ENCODE peak calls at places on chromosome 10, in nine cellular contexts. One of them, this sample, is unnamed.

GRCh38 chr10:119209736-119210355 is 2.5 kb downstream of the GRK5 start:
- DNase-seq in GM12865: no peak
- DNase-seq in endothelial cell: no peak
- DNase-seq in pancreas: no peak
- DNase-seq in neural crest cell: no peak
- DNase-seq in GM06990: no peak
- DNase-seq in IMR-90: peak; percentile 37
- DNase-seq in MCF 10A: no peak
- DNase-seq in ascending aorta: no peak
- DNase-seq in this sample: no peak

GRCh38 chr10:131750171-131750895 is 150.5 kb upstream of the PPP2R2D start:
- DNase-seq in GM12865: no peak
- DNase-seq in endothelial cell: no peak
- DNase-seq in pancreas: no peak
- DNase-seq in neural crest cell: no peak
- DNase-seq in GM06990: no peak
- DNase-seq in IMR-90: no peak
- DNase-seq in MCF 10A: no peak
- DNase-seq in ascending aorta: no peak
- DNase-seq in this sample: no peak

GRCh38 chr10:89773081-89773480 is 71.7 kb downstream of the KIF20B start:
- DNase-seq in GM12865: no peak
- DNase-seq in endothelial cell: no peak
- DNase-seq in pancreas: no peak
- DNase-seq in neural crest cell: no peak
- DNase-seq in GM06990: no peak
- DNase-seq in IMR-90: peak; percentile 35
- DNase-seq in MCF 10A: no peak
- DNase-seq in ascending aorta: no peak
- DNase-seq in this sample: no peak

GRCh38 chr10:78846071-78846470 is 222.7 kb upstream of the ZMIZ1 start:
- DNase-seq in GM12865: no peak
- DNase-seq in endothelial cell: no peak
- DNase-seq in pancreas: no peak
- DNase-seq in neural crest cell: no peak
- DNase-seq in GM06990: no peak
- DNase-seq in IMR-90: no peak
- DNase-seq in MCF 10A: no peak
- DNase-seq in ascending aorta: no peak
- DNase-seq in this sample: no peak

GRCh38 chr10:46520941-46521340 is 35.5 kb downstream of the GPRIN2 start:
- DNase-seq in GM12865: no peak
- DNase-seq in endothelial cell: no peak
- DNase-seq in pancreas: no peak
- DNase-seq in neural crest cell: no peak
- DNase-seq in GM06990: no peak
- DNase-seq in IMR-90: peak; percentile 62
- DNase-seq in MCF 10A: peak; percentile 94
- DNase-seq in ascending aorta: peak; percentile 61
- DNase-seq in this sample: peak; percentile 72

GRCh38 chr10:123134058-123134914 is 1.5 kb upstream of the HMX3 start:
- DNase-seq in GM12865: no peak
- DNase-seq in endothelial cell: no peak
- DNase-seq in pancreas: no peak
- DNase-seq in neural crest cell: no peak
- DNase-seq in GM06990: no peak
- DNase-seq in IMR-90: no peak
- DNase-seq in MCF 10A: no peak
- DNase-seq in ascending aorta: no peak
- DNase-seq in this sample: no peak

GRCh38 chr10:116694253-116694926 is 48.0 kb downstream of the HSPA12A start:
- DNase-seq in GM12865: no peak
- DNase-seq in endothelial cell: no peak
- DNase-seq in pancreas: no peak
- DNase-seq in neural crest cell: no peak
- DNase-seq in GM06990: no peak
- DNase-seq in IMR-90: peak; percentile 11
- DNase-seq in MCF 10A: no peak
- DNase-seq in ascending aorta: no peak
- DNase-seq in this sample: no peak

GRCh38 chr10:6071181-6072175 is 9.3 kb upstream of the IL2RA start:
- DNase-seq in GM12865: no peak
- DNase-seq in endothelial cell: no peak
- DNase-seq in pancreas: no peak
- DNase-seq in neural crest cell: no peak
- DNase-seq in GM06990: no peak
- DNase-seq in IMR-90: no peak
- DNase-seq in MCF 10A: no peak
- DNase-seq in ascending aorta: no peak
- DNase-seq in this sample: no peak

GRCh38 chr10:89904755-89905154 is 203.4 kb downstream of the KIF20B start:
- DNase-seq in GM12865: no peak
- DNase-seq in endothelial cell: no peak
- DNase-seq in pancreas: no peak
- DNase-seq in neural crest cell: no peak
- DNase-seq in GM06990: no peak
- DNase-seq in IMR-90: no peak
- DNase-seq in MCF 10A: no peak
- DNase-seq in ascending aorta: no peak
- DNase-seq in this sample: peak; percentile 8

GRCh38 chr10:132725202-132725601 is 60.7 kb downstream of the NKX6-2 start:
- DNase-seq in GM12865: no peak
- DNase-seq in endothelial cell: no peak
- DNase-seq in pancreas: no peak
- DNase-seq in neural crest cell: no peak
- DNase-seq in GM06990: no peak
- DNase-seq in IMR-90: no peak
- DNase-seq in MCF 10A: no peak
- DNase-seq in ascending aorta: no peak
- DNase-seq in this sample: no peak

GRCh38 chr10:86613096-86613495 is 41.3 kb upstream of the OPN4 start:
- DNase-seq in GM12865: no peak
- DNase-seq in endothelial cell: no peak
- DNase-seq in pancreas: no peak
- DNase-seq in neural crest cell: no peak
- DNase-seq in GM06990: no peak
- DNase-seq in IMR-90: no peak
- DNase-seq in MCF 10A: no peak
- DNase-seq in ascending aorta: peak; percentile 16
- DNase-seq in this sample: no peak

GRCh38 chr10:44960482-44961230 is 1.1 kb downstream of the RASSF4 start:
- DNase-seq in GM12865: no peak
- DNase-seq in endothelial cell: no peak
- DNase-seq in pancreas: no peak
- DNase-seq in neural crest cell: no peak
- DNase-seq in GM06990: no peak
- DNase-seq in IMR-90: no peak
- DNase-seq in MCF 10A: no peak
- DNase-seq in ascending aorta: no peak
- DNase-seq in this sample: no peak

GRCh38 chr10:89744021-89744420 is 42.6 kb downstream of the KIF20B start:
- DNase-seq in GM12865: no peak
- DNase-seq in endothelial cell: no peak
- DNase-seq in pancreas: no peak
- DNase-seq in neural crest cell: no peak
- DNase-seq in GM06990: no peak
- DNase-seq in IMR-90: peak; percentile 55
- DNase-seq in MCF 10A: no peak
- DNase-seq in ascending aorta: no peak
- DNase-seq in this sample: no peak

GRCh38 chr10:71889388-71889987 is 38.4 kb upstream of the PSAP start:
- DNase-seq in GM12865: peak; percentile 24
- DNase-seq in endothelial cell: no peak
- DNase-seq in pancreas: no peak
- DNase-seq in neural crest cell: no peak
- DNase-seq in GM06990: no peak
- DNase-seq in IMR-90: no peak
- DNase-seq in MCF 10A: peak; percentile 22
- DNase-seq in ascending aorta: no peak
- DNase-seq in this sample: no peak

GRCh38 chr10:71887767-71888166 is 36.7 kb upstream of the PSAP start:
- DNase-seq in GM12865: no peak
- DNase-seq in endothelial cell: no peak
- DNase-seq in pancreas: no peak
- DNase-seq in neural crest cell: no peak
- DNase-seq in GM06990: no peak
- DNase-seq in IMR-90: no peak
- DNase-seq in MCF 10A: no peak
- DNase-seq in ascending aorta: no peak
- DNase-seq in this sample: peak; percentile 45

GRCh38 chr10:71888248-71888622 is 37.2 kb upstream of the PSAP start:
- DNase-seq in GM12865: no peak
- DNase-seq in endothelial cell: no peak
- DNase-seq in pancreas: no peak
- DNase-seq in neural crest cell: no peak
- DNase-seq in GM06990: no peak
- DNase-seq in IMR-90: no peak
- DNase-seq in MCF 10A: no peak
- DNase-seq in ascending aorta: no peak
- DNase-seq in this sample: no peak

GRCh38 chr10:71891437-71891836 is 40.4 kb upstream of the PSAP start:
- DNase-seq in GM12865: no peak
- DNase-seq in endothelial cell: no peak
- DNase-seq in pancreas: no peak
- DNase-seq in neural crest cell: no peak
- DNase-seq in GM06990: no peak
- DNase-seq in IMR-90: no peak
- DNase-seq in MCF 10A: no peak
- DNase-seq in ascending aorta: no peak
- DNase-seq in this sample: no peak

DNA sequence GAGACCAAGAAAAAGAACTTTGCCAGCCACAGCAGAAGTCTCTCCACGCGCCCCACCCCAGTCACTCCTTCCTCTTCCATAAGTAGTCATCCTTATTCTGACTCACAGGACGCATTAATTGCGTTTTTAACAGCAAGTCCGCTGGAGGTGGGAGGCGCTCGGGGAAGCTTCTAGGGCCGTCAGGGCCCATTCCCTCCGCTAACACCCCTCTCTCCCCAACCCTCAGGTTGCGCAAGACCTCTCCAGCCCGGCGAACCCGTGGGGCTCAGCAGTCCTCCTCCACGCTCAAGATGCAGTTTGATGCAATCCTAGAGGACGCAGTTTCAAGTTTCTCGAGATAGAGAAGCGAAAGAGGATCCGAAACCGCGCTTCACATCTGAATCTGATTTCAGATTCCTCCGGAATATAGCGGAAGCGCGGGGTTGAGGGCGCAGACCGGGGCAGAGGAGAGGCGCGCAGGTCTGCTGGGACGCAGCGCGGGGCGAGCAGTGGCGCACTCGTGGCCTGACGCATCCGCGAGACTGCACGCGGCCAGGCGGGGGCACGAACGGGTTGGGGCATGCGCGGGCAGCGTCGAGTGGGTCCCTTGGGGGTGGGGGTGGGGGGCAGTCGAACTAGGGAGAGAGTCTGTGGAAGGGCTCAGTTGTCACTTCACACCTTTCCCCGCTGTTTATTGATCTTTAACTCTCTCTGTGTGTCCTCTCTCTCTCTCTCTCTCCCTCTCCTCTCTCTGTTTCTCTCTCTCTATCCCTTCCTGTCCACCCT is 37.8 kb upstream of the PSAP start:
- DNase-seq in GM12865: peak; percentile 95
- DNase-seq in endothelial cell: peak; percentile 35
- DNase-seq in pancreas: peak; percentile 26
- DNase-seq in neural crest cell: peak; percentile 48
- DNase-seq in GM06990: peak; percentile 94
- DNase-seq in IMR-90: peak; percentile 77
- DNase-seq in MCF 10A: peak; percentile 83
- DNase-seq in ascending aorta: peak; percentile 90
- DNase-seq in this sample: peak; percentile 91
- TF ChIP-seq CTCF in GM12865: no peak
- TF ChIP-seq CTCF in endothelial cell: no peak
- TF ChIP-seq CTCF in pancreas: no peak
- TF ChIP-seq CTCF in neural crest cell: no peak
- TF ChIP-seq CTCF in GM06990: peak; percentile 3
- TF ChIP-seq CTCF in IMR-90: peak; percentile 14
- TF ChIP-seq CTCF in MCF 10A: no peak
- TF ChIP-seq CTCF in ascending aorta: peak; percentile 17
- TF ChIP-seq CTCF in this sample: peak; percentile 49

DNA sequence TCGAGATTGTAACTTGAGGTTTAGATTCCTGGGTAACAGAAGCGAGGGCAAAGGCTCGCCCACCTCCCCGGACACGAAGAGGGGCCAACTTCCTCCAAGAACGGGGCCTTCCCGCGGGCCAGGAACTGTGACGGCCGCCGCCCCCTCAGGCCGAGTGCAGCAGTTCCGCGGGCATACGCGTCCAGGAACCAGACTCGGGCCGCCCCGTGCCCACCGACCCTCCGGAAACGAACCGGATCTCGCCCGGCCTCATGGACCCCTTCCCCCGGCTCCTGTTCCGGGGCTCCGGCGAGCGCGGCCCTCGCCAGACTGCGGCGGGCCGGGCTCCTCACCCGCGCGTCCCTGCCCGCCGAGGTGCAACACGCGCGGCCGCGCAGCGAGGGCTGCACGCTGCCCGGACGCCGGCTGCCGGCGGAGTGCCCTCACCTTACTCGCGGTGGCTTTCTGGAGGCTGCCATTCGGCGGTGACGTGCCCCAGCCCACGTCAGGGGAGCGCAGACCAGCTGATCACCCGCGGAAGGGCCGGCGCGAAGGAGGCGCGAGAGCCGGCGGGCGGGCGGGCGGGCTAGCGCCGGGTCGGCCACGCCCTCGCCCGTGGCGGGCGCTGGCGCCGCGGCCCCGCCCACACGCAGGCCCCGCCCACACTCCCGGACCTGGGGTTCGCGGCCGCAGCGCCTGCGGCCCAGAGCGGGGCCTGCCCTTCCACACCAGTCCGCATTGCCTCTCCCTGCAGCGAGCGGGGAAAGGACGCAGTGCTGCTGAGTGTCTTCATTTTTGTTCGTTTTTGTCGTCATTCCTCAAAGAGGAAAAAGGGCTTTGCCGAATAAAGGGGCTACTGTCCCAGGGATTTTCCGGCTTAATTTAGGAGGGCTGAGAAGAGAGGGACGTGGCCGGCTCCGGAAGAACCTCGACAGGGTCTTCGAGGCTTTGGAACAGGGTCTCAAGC is at the start of gene XPNPEP1:
- DNase-seq in GM12865: peak; percentile 91
- DNase-seq in endothelial cell: peak; percentile 84
- DNase-seq in pancreas: peak; percentile 89
- DNase-seq in neural crest cell: peak; percentile 72
- DNase-seq in GM06990: peak; percentile 87
- DNase-seq in IMR-90: peak; percentile 83
- DNase-seq in MCF 10A: peak; percentile 79
- DNase-seq in ascending aorta: peak; percentile 94
- DNase-seq in this sample: peak; percentile 72
- TF ChIP-seq CTCF in GM12865: no peak
- TF ChIP-seq CTCF in endothelial cell: no peak
- TF ChIP-seq CTCF in pancreas: no peak
- TF ChIP-seq CTCF in neural crest cell: no peak
- TF ChIP-seq CTCF in GM06990: no peak
- TF ChIP-seq CTCF in IMR-90: no peak
- TF ChIP-seq CTCF in MCF 10A: no peak
- TF ChIP-seq CTCF in ascending aorta: no peak
- TF ChIP-seq CTCF in this sample: no peak

GRCh38 chr10:95289003-95289920 is 1.5 kb downstream of the PDLIM1 start:
- DNase-seq in GM12865: peak; percentile 58
- DNase-seq in endothelial cell: no peak
- DNase-seq in pancreas: no peak
- DNase-seq in neural crest cell: no peak
- DNase-seq in GM06990: no peak
- DNase-seq in IMR-90: no peak
- DNase-seq in MCF 10A: peak; percentile 49
- DNase-seq in ascending aorta: no peak
- DNase-seq in this sample: no peak
- TF ChIP-seq CTCF in GM12865: peak; percentile 42
- TF ChIP-seq CTCF in endothelial cell: peak; percentile 17
- TF ChIP-seq CTCF in pancreas: no peak
- TF ChIP-seq CTCF in neural crest cell: peak; percentile 21
- TF ChIP-seq CTCF in GM06990: peak; percentile 42
- TF ChIP-seq CTCF in IMR-90: peak; percentile 20
- TF ChIP-seq CTCF in MCF 10A: no peak
- TF ChIP-seq CTCF in ascending aorta: no peak
- TF ChIP-seq CTCF in this sample: no peak

GRCh38 chr10:73653701-73654100 is 2.1 kb downstream of the SYNPO2L start:
- DNase-seq in GM12865: peak; percentile 63
- DNase-seq in endothelial cell: no peak
- DNase-seq in pancreas: no peak
- DNase-seq in neural crest cell: no peak
- DNase-seq in GM06990: no peak
- DNase-seq in IMR-90: peak; percentile 60
- DNase-seq in MCF 10A: peak; percentile 18
- DNase-seq in ascending aorta: no peak
- DNase-seq in this sample: no peak
- TF ChIP-seq CTCF in GM12865: peak; percentile 23
- TF ChIP-seq CTCF in endothelial cell: no peak
- TF ChIP-seq CTCF in pancreas: no peak
- TF ChIP-seq CTCF in neural crest cell: no peak
- TF ChIP-seq CTCF in GM06990: peak; percentile 32
- TF ChIP-seq CTCF in IMR-90: peak; percentile 36
- TF ChIP-seq CTCF in MCF 10A: no peak
- TF ChIP-seq CTCF in ascending aorta: no peak
- TF ChIP-seq CTCF in this sample: peak; percentile 34

This sample was measured in DND-41.